ENCODE peak calls at places on chromosome 4, in eight cellular contexts. I, M, K, Q, O, E, W and S are unnamed samples.

GRCh38 chr4:98929341-98930267 is 671 bp upstream of the EIF4E start:
- DNase-seq in E (peak; percentile 99), M (peak; percentile 81), W (peak; percentile 74), K (peak; percentile 99), I (no peak), O (peak; percentile 24), Q (peak; percentile 99), S (peak; percentile 90)

GRCh38 chr4:5474756-5475155 is 233.6 kb downstream of the EVC2 start:
- DNase-seq in Q (peak; percentile 51), I (no peak), M (no peak), O (no peak), W (no peak), E (no peak), K (peak; percentile 37), S (no peak)

GRCh38 chr4:73438582-73439215 is 2.7 kb downstream of the AFP start:
- DNase-seq in K (no peak), W (no peak), E (no peak), Q (no peak), M (no peak), I (no peak), O (no peak), S (no peak)

GRCh38 chr4:152340818-152341217 is 195.1 kb downstream of the FBXW7 start:
- DNase-seq in E (no peak), M (no peak), I (no peak), W (no peak), K (no peak), Q (no peak), O (no peak), S (no peak)

GRCh38 chr4:1458581-1458980 is 52.3 kb upstream of the NKX1-1 start:
- DNase-seq in O (no peak), I (no peak), Q (no peak), E (no peak), K (no peak), W (no peak), M (no peak), S (no peak)

GRCh38 chr4:127772769-127773671 is 9.1 kb upstream of the HSPA4L start:
- DNase-seq in Q (no peak), E (no peak), O (no peak), M (no peak), W (no peak), K (no peak), I (no peak), S (no peak)

GRCh38 chr4:132642196-132642817 is 506.8 kb upstream of the PCDH10 start:
- DNase-seq in K (no peak), W (no peak), O (peak; percentile 85), I (peak; percentile 76), E (peak; percentile 17), M (peak; percentile 57), Q (peak; percentile 38), S (no peak)

GRCh38 chr4:152605641-152606304 is 69.9 kb upstream of the FBXW7 start:
- DNase-seq in O (no peak), K (no peak), E (no peak), M (no peak), I (peak; percentile 29), W (no peak), Q (peak; percentile 61), S (no peak)

GRCh38 chr4:120973207-120973606 is 50.7 kb upstream of the PRDM5 start:
- DNase-seq in O (no peak), W (no peak), I (no peak), M (no peak), E (no peak), Q (no peak), K (no peak), S (no peak)

GRCh38 chr4:100539706-100540105 is 21.9 kb upstream of the EMCN start:
- DNase-seq in E (no peak), Q (no peak), I (no peak), W (no peak), O (no peak), M (peak; percentile 11), K (no peak), S (no peak)
- H3K4me3 ChIP-seq in E (no peak overlapping the region), Q (no peak overlapping the region), I (no peak overlapping the region), W (no peak overlapping the region), O (no peak overlapping the region), M (no peak overlapping the region), K (no peak overlapping the region), S (no peak overlapping the region)

GRCh38 chr4:77040856-77041576 is 34.8 kb downstream of the CCNI start:
- DNase-seq in K (no peak), E (no peak), O (peak; percentile 8), M (peak; percentile 9), I (no peak), Q (peak; percentile 51), W (no peak), S (no peak)

GRCh38 chr4:77047037-77047436 is 28.8 kb downstream of the CCNI start:
- DNase-seq in W (no peak), M (no peak), I (peak; percentile 23), K (no peak), Q (peak; percentile 53), O (peak; percentile 40), E (no peak), S (no peak)

GRCh38 chr4:77045490-77045889 is 30.3 kb downstream of the CCNI start:
- DNase-seq in W (no peak), M (peak; percentile 12), I (peak; percentile 50), K (no peak), E (no peak), Q (peak; percentile 49), O (no peak), S (no peak)

GRCh38 chr4:77043507-77044131 is 32.2 kb downstream of the CCNI start:
- DNase-seq in Q (peak; percentile 49), K (no peak), E (no peak), I (no peak), W (no peak), O (no peak), M (no peak), S (no peak)

DNA sequence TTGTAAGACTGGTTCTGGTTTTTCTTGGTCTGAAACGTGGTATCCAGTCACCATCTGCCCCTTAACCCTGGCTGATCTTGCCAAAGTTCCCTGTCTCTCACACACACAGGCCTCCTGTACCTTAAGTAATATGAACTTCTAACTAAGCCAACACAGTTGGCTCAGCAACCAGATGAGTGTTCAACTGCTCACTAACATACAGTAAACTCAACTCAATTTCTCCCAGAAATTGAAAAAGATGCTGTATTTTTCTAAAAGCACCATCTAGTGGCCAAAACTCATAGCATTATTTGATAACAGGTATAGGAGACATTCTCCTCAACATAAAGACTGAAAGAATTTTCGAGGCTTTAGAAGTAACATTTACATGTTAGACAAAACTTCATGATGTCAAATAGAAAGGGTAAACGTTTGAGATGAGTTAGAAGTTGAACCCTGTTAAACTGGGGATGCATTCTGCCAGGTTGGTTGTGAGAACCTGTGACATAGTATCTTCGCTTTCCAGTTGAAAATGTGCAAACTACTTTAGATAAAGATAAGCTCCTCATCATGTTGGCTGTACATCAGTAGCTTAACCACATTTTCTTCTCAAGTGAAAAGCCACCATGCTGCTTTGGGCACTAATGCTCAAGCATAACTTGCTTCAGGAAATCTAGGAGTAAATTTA is 31.2 kb downstream of the CCNI start:
- DNase-seq in E (peak; percentile 39), I (peak; percentile 28), M (peak; percentile 43), K (no peak), O (peak; percentile 62), Q (peak; percentile 79), W (no peak), S (no peak)
- TF ChIP-seq CTCF in E (peak; percentile 63), I (peak; percentile 72), M (peak; percentile 21), K (peak; percentile 52), O (peak; percentile 95), Q (peak; percentile 49), W (peak; percentile 52), S (peak; percentile 44)

GRCh38 chr4:103719320-103720204 is at the start of gene TACR3:
- DNase-seq in O (no peak), I (peak; percentile 71), Q (no peak), M (no peak), W (no peak), K (no peak), E (no peak), S (no peak)

GRCh38 chr4:103720661-103721060 is 876 bp upstream of the TACR3 start:
- DNase-seq in M (no peak), E (no peak), O (no peak), K (no peak), Q (no peak), I (no peak), W (no peak), S (no peak)

GRCh38 chr4:103721251-103721650 is 1.5 kb upstream of the TACR3 start:
- DNase-seq in M (no peak), Q (peak; percentile 1), W (no peak), E (no peak), I (no peak), O (no peak), K (no peak), S (no peak)

DNA sequence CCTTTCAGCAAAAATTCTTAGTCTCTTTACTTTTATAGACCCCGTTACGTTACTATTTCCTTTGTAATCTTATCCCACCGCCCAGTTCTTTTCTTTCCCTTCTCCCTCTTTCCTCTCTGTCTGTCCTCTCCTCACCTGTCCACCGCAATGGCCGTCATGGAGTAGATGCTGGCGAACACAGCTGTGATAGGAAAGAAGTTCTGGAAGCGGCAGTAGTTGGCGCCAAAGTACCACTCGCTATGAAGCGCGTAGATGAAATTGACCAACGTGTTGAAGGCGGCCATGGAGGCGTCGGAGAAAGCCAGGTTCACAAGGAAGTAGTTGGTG is 829 bp downstream of the TACR3 start:
- DNase-seq in E (no peak), K (no peak), M (no peak), O (no peak), W (no peak), I (peak; percentile 57), Q (no peak), S (no peak)
- H3K4me3 ChIP-seq in E (no peak overlapping the region), K (no peak overlapping the region), M (no peak overlapping the region), O (no peak overlapping the region), W (peak overlapping the region; percentile 42), I (peak overlapping the region; percentile 58), Q (no peak overlapping the region), S (no peak overlapping the region)

GRCh38 chr4:123449362-123449761 is 52.8 kb downstream of the SPRY1 start:
- DNase-seq in E (no peak), W (no peak), I (no peak), K (peak; percentile 49), Q (peak; percentile 9), O (no peak), M (no peak), S (no peak)

GRCh38 chr4:123452585-123452984 is 56.0 kb downstream of the SPRY1 start:
- DNase-seq in E (peak; percentile 91), K (peak; percentile 63), Q (peak; percentile 87), M (peak; percentile 52), O (peak; percentile 26), W (peak; percentile 38), I (no peak), S (peak; percentile 42)

GRCh38 chr4:123446791-123447474 is 50.3 kb downstream of the SPRY1 start:
- DNase-seq in I (no peak), O (peak; percentile 38), M (no peak), K (no peak), E (no peak), W (no peak), Q (no peak), S (no peak)

GRCh38 chr4:123450393-123450792 is 53.8 kb downstream of the SPRY1 start:
- DNase-seq in I (no peak), W (no peak), M (no peak), Q (no peak), O (no peak), K (no peak), E (no peak), S (no peak)

DNA sequence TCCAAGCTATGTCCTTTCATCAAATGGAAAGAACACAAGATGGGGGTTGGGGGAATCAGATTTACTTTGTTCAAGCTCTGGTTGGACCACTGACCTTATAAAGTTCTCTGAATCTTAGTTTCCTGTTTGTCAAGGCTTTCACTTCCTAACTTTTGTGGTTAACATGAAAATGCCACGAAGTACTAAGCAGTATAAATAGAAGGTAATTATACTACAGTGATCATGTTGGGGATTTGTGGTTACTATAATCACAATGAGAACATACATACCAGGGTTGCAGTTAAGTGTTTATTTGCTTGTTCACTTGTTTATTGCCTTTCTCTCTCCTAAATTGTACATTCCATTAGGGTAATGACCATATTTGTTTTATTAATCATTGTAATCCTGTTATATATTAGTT is 53.2 kb downstream of the SPRY1 start:
- DNase-seq in W (no peak), M (peak; percentile 62), Q (peak; percentile 56), K (peak; percentile 91), O (peak; percentile 91), E (peak; percentile 30), I (no peak), S (peak; percentile 5)
- TF ChIP-seq CTCF in W (no peak), M (no peak), Q (no peak), K (no peak), O (no peak), E (no peak), I (no peak), S (no peak)